ENCODE peak calls at places on chromosomes 5 and 9, in nine cellular contexts. V is T follicular helper cell, T is K562, Z is HS-5, S is COR-L47, E is Caki2, H is hepatic stellate cell, N is GM03348, R is MV-4-11. O is an unnamed sample.

GRCh38 chr5:14357861-14358260 is 214.7 kb downstream of the TRIO start:
- DNase-seq in V (no peak), T (no peak), Z (no peak), S (peak), E (no peak), H (no peak), N (no peak), R (no peak), O (peak)

GRCh38 chr9:130215341-130216119 is 43.3 kb downstream of the NCS1 start:
- DNase-seq in V (no peak), T (no peak), Z (no peak), S (no peak), E (peak), H (no peak), N (no peak), R (peak), O (no peak)

GRCh38 chr9:4661165-4662095 is 664 bp upstream of the PLPP6 start:
- DNase-seq in V (no peak), T (no peak), Z (no peak), S (no peak), E (no peak), H (peak), N (peak), R (peak), O (no peak)

GRCh38 chr5:67652212-67652611 is 455.6 kb upstream of the CD180 start:
- DNase-seq in V (no peak), T (no peak), Z (no peak), S (no peak), E (no peak), H (no peak), N (no peak), R (no peak), O (no peak)

GRCh38 chr9:116411506-116411905 is 257.9 kb downstream of the PAPPA start:
- DNase-seq in V (no peak), T (no peak), Z (no peak), S (no peak), E (peak), H (no peak), N (no peak), R (no peak), O (no peak)

GRCh38 chr5:91283899-91284298 is 99.2 kb downstream of the ARRDC3 start:
- DNase-seq in V (no peak), T (no peak), Z (no peak), S (no peak), E (peak), H (no peak), N (no peak), R (no peak), O (no peak)

GRCh38 chr9:124381073-124381945 is 33.9 kb downstream of the PSMB7 start:
- DNase-seq in V (no peak), T (no peak), Z (peak), S (no peak), E (no peak), H (no peak), N (peak), R (peak), O (peak)

GRCh38 chr9:94199776-94200175 is 59.3 kb upstream of the ZNF169 start:
- DNase-seq in V (no peak), T (no peak), Z (no peak), S (no peak), E (no peak), H (no peak), N (no peak), R (no peak), O (no peak)

GRCh38 chr9:129224618-129225017 is 46.6 kb upstream of the IER5L start:
- DNase-seq in V (no peak), T (no peak), Z (no peak), S (no peak), E (no peak), H (no peak), N (no peak), R (no peak), O (no peak)

GRCh38 chr5:81147970-81148571 is 85.1 kb upstream of the CKMT2 start:
- DNase-seq in V (no peak), T (no peak), Z (no peak), S (no peak), E (no peak), H (no peak), N (no peak), R (no peak), O (no peak)

GRCh38 chr5:106843812-106844416 is 826.8 kb downstream of the EFNA5 start:
- DNase-seq in V (no peak), T (no peak), Z (no peak), S (no peak), E (peak), H (no peak), N (no peak), R (no peak), O (no peak)

GRCh38 chr5:35369965-35370790 is 139.9 kb upstream of the PRLR start:
- DNase-seq in V (no peak), T (no peak), Z (no peak), S (peak), E (no peak), H (no peak), N (no peak), R (no peak), O (no peak)

GRCh38 chr9:96057155-96057554 is 181.7 kb downstream of the ERCC6L2 start:
- DNase-seq in V (no peak), T (no peak), Z (no peak), S (no peak), E (no peak), H (no peak), N (no peak), R (peak), O (no peak)

GRCh38 chr5:142888469-142889085 is 118.4 kb downstream of the ARHGAP26 start:
- DNase-seq in V (peak), T (peak), Z (no peak), S (peak), E (peak), H (peak), N (peak), R (peak), O (peak)

O was measured in NCI-H146.